ENCODE peak calls at places on chromosomes 6 and 20, in five cellular contexts. J is lower lobe of right lung, Y is HL-60, D is astrocyte, E is PC-3. Z is an unnamed sample.

GRCh38 chr6:15343490-15344185 is 97.8 kb downstream of the JARID2 start:
- DNase-seq in J (no peak), Y (no peak), D (no peak), E (no peak), Z (no peak)

GRCh38 chr20:62734336-62734735 is 25.7 kb downstream of the NTSR1 start:
- DNase-seq in J (no peak), Y (no peak), D (no peak), E (no peak), Z (no peak)

GRCh38 chr6:11298651-11299420 is 66.4 kb upstream of the NEDD9 start:
- DNase-seq in J (peak; percentile 63), Y (no peak), D (peak; percentile 13), E (peak; percentile 39), Z (no peak)

GRCh38 chr6:52361347-52361944 is 505 bp upstream of the PAQR8 start:
- DNase-seq in J (peak; percentile 49), Y (no peak), D (peak; percentile 14), E (no peak), Z (peak; percentile 21)

GRCh38 chr6:133436652-133437051 is 195.5 kb downstream of the EYA4 start:
- DNase-seq in J (no peak), Y (no peak), D (peak; percentile 9), E (peak; percentile 40), Z (no peak)

GRCh38 chr6:13000537-13000936 is 284.0 kb downstream of the PHACTR1 start:
- DNase-seq in J (no peak), Y (no peak), D (no peak), E (no peak), Z (no peak)

GRCh38 chr6:51025082-51025777 is 206.6 kb downstream of the TFAP2B start:
- DNase-seq in J (no peak), Y (no peak), D (peak; percentile 75), E (peak; percentile 97), Z (no peak)

GRCh38 chr6:159959165-159959975 is 9.5 kb upstream of the IGF2R start:
- DNase-seq in J (no peak), Y (no peak), D (no peak), E (no peak), Z (no peak)

GRCh38 chr6:113901482-113901881 is 44.3 kb downstream of the MARCKS start:
- DNase-seq in J (no peak), Y (no peak), D (peak; percentile 70), E (no peak), Z (no peak)

GRCh38 chr20:57212890-57213276 is 53.6 kb downstream of the BMP7 start:
- DNase-seq in J (no peak), Y (no peak), D (no peak), E (no peak), Z (no peak)

GRCh38 chr20:61581825-61582188 is 329.7 kb downstream of the CDH4 start:
- DNase-seq in J (no peak), Y (no peak), D (no peak), E (no peak), Z (no peak)

GRCh38 chr6:35737413-35738211 is 780 bp downstream of the ARMC12 start:
- DNase-seq in J (no peak), Y (peak; percentile 74), D (peak; percentile 63), E (peak; percentile 87), Z (peak; percentile 48)

GRCh38 chr6:14951704-14952103 is 294.2 kb upstream of the JARID2 start:
- DNase-seq in J (no peak), Y (no peak), D (no peak), E (no peak), Z (no peak)

GRCh38 chr6:160767019-160767646 is 65.1 kb downstream of the PLG start:
- DNase-seq in J (peak; percentile 72), Y (no peak), D (peak; percentile 17), E (peak; percentile 15), Z (peak; percentile 76)

GRCh38 chr20:49892260-49893216 is 22.8 kb downstream of the SPATA2 start:
- DNase-seq in J (peak; percentile 32), Y (no peak), D (no peak), E (no peak), Z (no peak)

GRCh38 chr20:58777657-58778056 is 73.0 kb downstream of the GNAS-AS1 start:
- DNase-seq in J (no peak), Y (no peak), D (no peak), E (no peak), Z (no peak)

GRCh38 chr20:32858189-32858588 is 534 bp upstream of the EFCAB8 start:
- DNase-seq in J (no peak), Y (no peak), D (no peak), E (no peak), Z (no peak)

GRCh38 chr6:156776470-156776840 is 723 bp upstream of the ARID1B start:
- DNase-seq in J (no peak), Y (no peak), D (no peak), E (peak; percentile 37), Z (no peak)

GRCh38 chr6:146770965-146771735 is 172.4 kb downstream of the ADGB start:
- DNase-seq in J (peak; percentile 66), Y (peak; percentile 91), D (no peak), E (no peak), Z (no peak)

GRCh38 chr6:18148304-18149025 is 6.4 kb downstream of the TPMT start:
- DNase-seq in J (no peak), Y (no peak), D (peak; percentile 92), E (peak; percentile 89), Z (no peak)

GRCh38 chr20:3932277-3933073 is 43.3 kb downstream of the PANK2 start:
- DNase-seq in J (no peak), Y (no peak), D (no peak), E (no peak), Z (no peak)

GRCh38 chr6:105608711-105609374 is 206.0 kb upstream of the PREP start:
- DNase-seq in J (peak; percentile 43), Y (no peak), D (peak; percentile 99), E (peak; percentile 84), Z (no peak)

GRCh38 chr6:82362868-82363267 is 749 bp upstream of the TPBG start:
- DNase-seq in J (no peak), Y (no peak), D (peak; percentile 94), E (peak; percentile 12), Z (no peak)

GRCh38 chr6:15779726-15780125 is 116.9 kb upstream of the DTNBP1 start:
- DNase-seq in J (no peak), Y (no peak), D (no peak), E (no peak), Z (no peak)

GRCh38 chr20:57711311-57711712 is 1.5 kb upstream of the PMEPA1 start:
- DNase-seq in J (no peak), Y (no peak), D (no peak), E (peak; percentile 36), Z (no peak)

GRCh38 chr20:32440758-32441078 is 82.6 kb downstream of the ASXL1 start:
- DNase-seq in J (no peak), Y (no peak), D (no peak), E (no peak), Z (no peak)

DNA sequence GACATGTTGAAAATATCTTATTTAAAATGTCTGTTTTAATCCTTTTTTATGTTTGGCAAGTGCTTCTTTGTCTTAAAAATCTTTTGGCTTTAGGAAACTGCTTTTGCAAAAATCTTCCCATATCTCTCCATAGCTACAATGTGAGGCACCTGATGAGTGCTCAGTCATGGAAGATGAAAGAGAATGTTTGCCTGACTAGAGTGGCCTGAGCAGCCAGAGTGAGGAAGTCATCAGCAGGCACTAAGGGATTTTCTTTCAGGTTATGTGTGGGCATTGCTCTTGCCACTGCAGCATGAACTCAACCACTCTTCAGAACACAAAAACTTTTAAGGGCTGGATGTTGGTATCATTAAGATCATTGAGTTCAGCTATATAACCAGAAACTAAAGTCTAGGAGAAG is 47.9 kb downstream of the AKIRIN2 start:
- DNase-seq in J (no peak), Y (no peak), D (no peak), E (no peak), Z (no peak)
- H3K27ac ChIP-seq in J (no peak overlapping the region), Y (no peak overlapping the region), D (no peak overlapping the region), E (no peak overlapping the region), Z (no peak overlapping the region)

DNA sequence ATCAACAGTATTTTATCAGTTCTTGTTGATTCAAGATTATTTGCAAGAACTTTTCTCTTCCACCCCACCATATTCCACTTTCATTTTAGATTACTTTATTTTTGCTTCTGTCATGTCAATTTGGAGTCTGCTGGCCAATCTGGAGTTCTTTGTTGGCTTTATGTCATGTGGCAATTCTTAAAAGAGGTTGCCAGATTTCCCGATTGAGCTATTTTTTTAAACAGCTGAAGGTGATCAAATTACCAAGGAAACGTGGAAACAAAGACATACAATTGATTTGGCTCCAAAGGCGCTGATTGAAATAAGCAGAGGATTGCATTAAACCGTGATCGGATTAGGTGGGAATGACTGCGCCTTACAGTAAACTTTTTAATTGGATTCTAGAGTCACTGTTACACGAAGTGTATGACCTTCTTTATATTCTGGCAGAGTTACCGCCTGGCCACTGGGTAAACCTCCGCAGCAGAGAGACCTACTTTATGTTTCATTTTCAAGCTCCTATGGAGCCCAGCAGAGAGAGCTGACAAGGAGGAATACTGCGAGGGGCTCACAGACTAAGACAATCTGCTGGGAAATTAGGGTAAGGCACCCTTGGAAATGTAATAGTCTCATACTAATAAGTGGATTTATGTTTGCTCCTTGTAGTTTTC is 37.9 kb downstream of the SIM1 start:
- DNase-seq in J (no peak), Y (no peak), D (no peak), E (no peak), Z (peak; percentile 62)
- H3K4me3 ChIP-seq in J (no peak overlapping the region), Y (no peak overlapping the region), D (no peak overlapping the region), E (no peak overlapping the region), Z (peak overlapping the region; percentile 26)

DNA sequence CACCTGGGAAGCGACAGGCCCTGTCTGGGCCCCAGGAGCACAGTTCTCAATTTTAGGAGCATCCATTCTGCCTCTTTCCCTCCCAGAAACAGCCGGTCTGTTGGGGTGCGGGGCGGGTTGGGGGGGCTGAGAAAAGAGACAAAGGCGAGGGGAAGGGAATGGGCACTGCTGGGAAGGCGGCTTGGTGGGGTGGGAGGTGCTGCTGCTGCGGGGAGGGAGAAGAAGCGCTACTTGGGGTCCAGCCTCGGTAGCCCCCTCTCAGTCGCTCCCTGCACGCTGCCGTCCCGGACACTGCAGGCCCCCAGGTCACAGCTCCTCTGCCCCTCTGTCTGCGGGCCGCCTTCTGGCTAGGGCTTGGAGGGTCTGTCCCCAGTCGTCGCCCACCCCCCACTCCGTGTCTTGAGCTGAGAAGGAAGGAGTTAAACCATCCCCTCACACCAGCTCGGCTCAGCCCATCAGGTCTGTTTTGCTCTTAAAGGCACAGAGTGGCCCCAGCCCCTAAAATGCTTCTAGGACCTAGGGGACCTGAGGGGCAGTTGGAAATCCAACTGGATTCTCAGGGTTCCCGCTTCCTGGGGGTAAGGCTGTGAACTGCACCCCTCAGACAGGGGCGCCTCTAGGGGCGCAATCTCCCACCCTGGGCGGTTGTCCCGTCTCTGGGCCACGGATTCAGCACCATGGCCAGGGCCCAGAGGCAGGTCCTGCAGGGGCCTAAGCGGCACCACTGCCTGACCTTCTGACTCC is 740 bp downstream of the GDAP1L1 start:
- DNase-seq in J (no peak), Y (peak; percentile 17), D (peak; percentile 5), E (no peak), Z (no peak)
- TF ChIP-seq CTCF in J (no peak), Y (no peak), D (peak; percentile 44), E (no peak), Z (peak; percentile 5)

DNA sequence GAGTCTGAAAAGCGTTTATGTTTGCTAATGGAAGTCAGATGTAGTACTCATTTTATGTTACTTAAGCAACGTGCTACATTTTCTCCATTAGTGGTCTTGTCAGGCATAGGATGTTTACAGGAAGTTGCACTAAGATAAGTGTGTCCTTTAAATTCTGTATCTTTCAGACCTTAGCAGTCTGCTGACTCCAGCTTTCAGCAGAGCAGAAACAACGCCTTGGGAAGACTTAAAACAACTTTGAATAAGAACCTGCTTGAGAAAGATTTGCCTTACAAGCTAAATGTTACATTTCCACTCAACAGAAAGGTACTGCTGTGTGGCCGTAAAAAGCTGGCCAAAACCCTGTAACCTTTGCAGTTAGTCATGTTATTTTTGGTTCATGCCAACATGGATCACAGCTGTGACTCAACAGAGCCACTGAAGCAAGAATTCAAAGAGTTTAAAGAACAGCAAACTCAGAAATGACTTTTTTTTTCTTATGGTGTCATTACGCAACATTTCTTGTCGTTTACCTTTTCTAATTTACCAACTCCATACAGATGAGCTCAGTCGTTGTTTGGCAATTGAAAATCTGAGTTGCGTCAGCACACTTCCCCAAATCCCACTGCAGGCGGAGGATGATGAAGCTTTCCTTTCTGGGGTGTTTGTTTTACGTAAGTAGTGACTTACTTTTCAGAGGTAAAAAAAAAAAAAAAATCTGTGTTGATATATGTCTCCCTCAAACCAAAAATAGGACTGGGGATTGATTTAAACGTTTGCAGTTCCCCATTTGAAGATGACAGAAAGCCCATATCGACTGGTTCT is 27.9 kb upstream of the BMP6 start:
- DNase-seq in J (no peak), Y (peak; percentile 98), D (peak; percentile 89), E (peak; percentile 90), Z (no peak)
- H3K27ac ChIP-seq in J (peak overlapping the region; percentile 33), Y (peak overlapping the region; percentile 74), D (peak overlapping the region; percentile 74), E (peak overlapping the region; percentile 94), Z (no peak overlapping the region)